ENCODE peak calls at places on chromosomes 6 and 20, in six cellular contexts. H, S, L, D, E and Y are unnamed samples.

GRCh38 chr6:38143191-38144154 is 323.9 kb downstream of the ZFAND3 start:
- DNase-seq in S (no peak), H (no peak), L (no peak), D (no peak), E (no peak), Y (no peak)

GRCh38 chr20:3067139-3068009 is 4.0 kb upstream of the OXT start:
- DNase-seq in D (no peak), S (no peak), E (no peak), H (no peak), L (no peak), Y (no peak)

GRCh38 chr6:40963019-40963418 is 76.0 kb downstream of the UNC5CL start:
- DNase-seq in S (no peak), D (no peak), L (no peak), H (no peak), E (no peak), Y (no peak)

GRCh38 chr6:108732101-108732870 is 115.9 kb upstream of the ARMC2 start:
- DNase-seq in S (no peak), L (no peak), H (no peak), D (no peak), E (no peak), Y (peak)

GRCh38 chr6:138231399-138231886 is 13.2 kb upstream of the PBOV1 start:
- DNase-seq in E (no peak), L (no peak), S (peak), D (no peak), H (no peak), Y (no peak)

GRCh38 chr6:88586371-88587157 is 376.9 kb downstream of the RNGTT start:
- DNase-seq in E (no peak), L (no peak), D (no peak), H (no peak), S (no peak), Y (no peak)

GRCh38 chr20:24838551-24839530 is 110.2 kb upstream of the CST7 start:
- DNase-seq in H (no peak), E (no peak), D (no peak), L (no peak), S (no peak), Y (no peak)

GRCh38 chr6:112443666-112444065 is 96.5 kb downstream of the RFPL4B start:
- DNase-seq in H (no peak), L (no peak), D (no peak), S (peak), E (no peak), Y (no peak)

GRCh38 chr6:155174576-155175174 is 89.1 kb upstream of the CLDN20 start:
- DNase-seq in E (peak), S (peak), D (peak), H (peak), L (peak), Y (no peak)

GRCh38 chr6:22512716-22513452 is 56.5 kb upstream of the HDGFL1 start:
- DNase-seq in H (no peak), E (no peak), L (no peak), D (no peak), S (peak), Y (no peak)

GRCh38 chr6:166772518-166772917 is 145.5 kb upstream of the RPS6KA2 start:
- DNase-seq in E (no peak), H (no peak), L (no peak), S (no peak), D (no peak), Y (no peak)

GRCh38 chr6:112925702-112926101 is 578.6 kb downstream of the RFPL4B start:
- DNase-seq in E (no peak), H (no peak), L (no peak), S (no peak), D (no peak), Y (no peak)

GRCh38 chr6:100808638-100809275 is 72.4 kb downstream of the ASCC3 start:
- DNase-seq in D (no peak), E (no peak), H (no peak), S (peak), L (no peak), Y (no peak)

GRCh38 chr20:47502801-47503239 is 1.1 kb downstream of the NCOA3 start:
- DNase-seq in E (peak), L (no peak), D (peak), H (no peak), S (peak), Y (peak)

GRCh38 chr6:112396221-112396620 is 49.1 kb downstream of the RFPL4B start:
- DNase-seq in S (peak), H (no peak), E (peak), D (no peak), L (no peak), Y (no peak)

GRCh38 chr6:35445691-35446090 is 6.4 kb upstream of the FANCE start:
- DNase-seq in S (peak), L (no peak), H (no peak), E (no peak), D (no peak), Y (no peak)

GRCh38 chr20:1302578-1303541 is 26.1 kb downstream of the SDCBP2 start:
- DNase-seq in L (no peak), E (no peak), H (no peak), D (no peak), S (no peak), Y (no peak)

GRCh38 chr20:60137657-60138245 is 179.5 kb downstream of the CDH26 start:
- DNase-seq in E (no peak), H (no peak), S (peak), D (no peak), L (peak), Y (peak)

GRCh38 chr20:33789109-33789857 is 21.9 kb upstream of the CHMP4B start:
- DNase-seq in H (no peak), D (no peak), L (no peak), E (peak), S (peak), Y (peak)

GRCh38 chr6:5214570-5215052 is 46.1 kb downstream of the LYRM4 start:
- DNase-seq in H (no peak), D (peak), E (peak), S (peak), L (peak), Y (no peak)

GRCh38 chr20:13061381-13061780 is 52.6 kb downstream of the SPTLC3 start:
- DNase-seq in H (no peak), D (no peak), E (no peak), L (no peak), S (no peak), Y (no peak)

GRCh38 chr6:167806061-167806700 is 20.5 kb upstream of the AFDN start:
- DNase-seq in D (no peak), S (no peak), E (no peak), H (no peak), L (no peak), Y (peak)

GRCh38 chr6:125300992-125301434 is 754 bp downstream of the HDDC2 start:
- DNase-seq in E (no peak), H (no peak), L (no peak), D (no peak), S (peak), Y (no peak)

GRCh38 chr6:72422126-72422680 is 199.7 kb upstream of the KCNQ5 start:
- DNase-seq in L (no peak), D (no peak), H (no peak), E (no peak), S (peak), Y (no peak)

GRCh38 chr6:7332090-7332745 is 19.2 kb upstream of the SSR1 start:
- DNase-seq in H (no peak), S (peak), D (no peak), L (no peak), E (no peak), Y (no peak)

GRCh38 chr20:7003598-7003997 is 236.1 kb downstream of the BMP2 start:
- DNase-seq in H (no peak), E (no peak), S (peak), L (no peak), D (no peak), Y (no peak)

GRCh38 chr6:137424243-137424642 is 70.0 kb downstream of the OLIG3 start:
- DNase-seq in H (no peak), L (no peak), D (no peak), S (no peak), E (no peak), Y (no peak)

GRCh38 chr6:17179246-17180073 is 77.6 kb downstream of the STMND1 start:
- DNase-seq in D (no peak), E (no peak), H (no peak), L (no peak), S (peak), Y (no peak)

GRCh38 chr6:3997144-3997770 is 81.7 kb downstream of the FAM217A start:
- DNase-seq in E (no peak), L (no peak), S (peak), D (no peak), H (no peak), Y (no peak)

GRCh38 chr20:37279820-37280219 is 9.6 kb upstream of the MANBAL start:
- DNase-seq in E (no peak), D (no peak), S (no peak), L (no peak), H (no peak), Y (peak)

GRCh38 chr6:17527076-17527475 is 73.0 kb upstream of the FAM8A1 start:
- DNase-seq in D (no peak), E (no peak), L (no peak), H (no peak), S (no peak), Y (no peak)

GRCh38 chr6:166554316-166554715 is 32.2 kb downstream of the RAMACL start:
- DNase-seq in S (no peak), D (no peak), E (peak), H (no peak), L (no peak), Y (no peak)